ENCODE peak calls at places on chromosomes 1 and 21, in six cellular contexts. D, P, F, A, W and O are unnamed samples.

GRCh38 chr1:27643626-27644368 is 8.8 kb upstream of the FGR start:
- DNase-seq in A (no peak), P (peak; percentile 33), D (peak; percentile 41), F (peak; percentile 65), W (peak; percentile 75), O (no peak)

GRCh38 chr21:15788847-15789548 is 59.2 kb downstream of the USP25 start:
- DNase-seq in F (no peak), A (no peak), W (no peak), D (no peak), P (no peak), O (no peak)

GRCh38 chr21:18832950-18833349 is 429.4 kb upstream of the TMPRSS15 start:
- DNase-seq in W (no peak), P (peak; percentile 15), A (no peak), D (no peak), F (no peak), O (no peak)

GRCh38 chr1:89530690-89531089 is 6.1 kb downstream of the LRRC8B start:
- DNase-seq in P (no peak), D (no peak), W (no peak), F (no peak), A (no peak), O (no peak)

GRCh38 chr1:101506541-101507164 is 269.8 kb downstream of the S1PR1 start:
- DNase-seq in D (no peak), A (no peak), W (peak; percentile 53), F (no peak), P (no peak), O (no peak)

GRCh38 chr1:15985611-15986272 is 9.8 kb upstream of the ZBTB17 start:
- DNase-seq in D (no peak), F (no peak), P (no peak), W (no peak), A (no peak), O (no peak)

GRCh38 chr1:228337711-228338520 is 68.7 kb downstream of the TRIM11 start:
- DNase-seq in D (peak; percentile 12), W (no peak), P (no peak), A (peak; percentile 28), F (no peak), O (peak; percentile 54)

GRCh38 chr1:167799747-167800146 is 78.0 kb downstream of the MPZL1 start:
- DNase-seq in F (no peak), P (no peak), D (no peak), A (no peak), W (no peak), O (no peak)

GRCh38 chr1:91826248-91826647 is 59.7 kb downstream of the TGFBR3 start:
- DNase-seq in A (no peak), D (no peak), W (no peak), F (no peak), P (no peak), O (no peak)

GRCh38 chr1:55310517-55310927 is 95.4 kb upstream of the USP24 start:
- DNase-seq in W (no peak), P (peak; percentile 44), D (no peak), A (no peak), F (no peak), O (no peak)

GRCh38 chr1:204258213-204259115 is 44.7 kb upstream of the GOLT1A start:
- DNase-seq in W (peak; percentile 18), P (peak; percentile 52), A (peak; percentile 64), D (peak; percentile 60), F (peak; percentile 67), O (no peak)

GRCh38 chr1:9476790-9477463 is 62.3 kb upstream of the SLC25A33 start:
- DNase-seq in D (no peak), W (no peak), F (no peak), P (peak; percentile 40), A (no peak), O (no peak)

GRCh38 chr1:57158660-57159059 is 192.8 kb upstream of the C8B start:
- DNase-seq in F (no peak), D (no peak), A (no peak), W (no peak), P (no peak), O (no peak)

GRCh38 chr1:15919316-15919715 is 56.6 kb downstream of the ZBTB17 start:
- DNase-seq in P (peak; percentile 52), W (peak; percentile 77), A (no peak), F (no peak), D (no peak), O (no peak)

GRCh38 chr1:68051475-68051874 is 1.0 kb upstream of the DIRAS3 start:
- DNase-seq in P (no peak), A (peak; percentile 45), F (no peak), W (no peak), D (peak; percentile 66), O (no peak)

GRCh38 chr1:70290248-70290647 is 64.3 kb downstream of the ANKRD13C start:
- DNase-seq in D (no peak), W (no peak), P (no peak), F (no peak), A (no peak), O (no peak)

GRCh38 chr1:167127236-167127635 is 33.4 kb downstream of the STYXL2 start:
- DNase-seq in D (no peak), A (no peak), F (no peak), W (no peak), P (no peak), O (no peak)

GRCh38 chr1:28751315-28752056 is 14.7 kb downstream of the YTHDF2 start:
- DNase-seq in F (no peak), D (no peak), A (no peak), P (no peak), W (no peak), O (no peak)

GRCh38 chr1:156547434-156547833 is 24.9 kb downstream of the IQGAP3 start:
- DNase-seq in P (no peak), F (no peak), W (no peak), A (no peak), D (no peak), O (peak; percentile 3)

GRCh38 chr1:162497723-162498441 is at the start of gene UHMK1:
- DNase-seq in D (peak; percentile 85), A (peak; percentile 87), F (peak; percentile 91), W (peak; percentile 96), P (peak; percentile 74), O (peak; percentile 96)

GRCh38 chr1:162502077-162502476 is 4.5 kb downstream of the UHMK1 start:
- DNase-seq in D (no peak), F (no peak), P (no peak), W (no peak), A (no peak), O (no peak)

GRCh38 chr1:162498442-162498785 is 796 bp downstream of the UHMK1 start:
- DNase-seq in A (no peak), P (no peak), D (no peak), F (no peak), W (peak; percentile 37), O (no peak)

GRCh38 chr1:162500805-162501204 is 3.2 kb downstream of the UHMK1 start:
- DNase-seq in F (no peak), P (no peak), W (no peak), A (no peak), D (no peak), O (no peak)

DNA sequence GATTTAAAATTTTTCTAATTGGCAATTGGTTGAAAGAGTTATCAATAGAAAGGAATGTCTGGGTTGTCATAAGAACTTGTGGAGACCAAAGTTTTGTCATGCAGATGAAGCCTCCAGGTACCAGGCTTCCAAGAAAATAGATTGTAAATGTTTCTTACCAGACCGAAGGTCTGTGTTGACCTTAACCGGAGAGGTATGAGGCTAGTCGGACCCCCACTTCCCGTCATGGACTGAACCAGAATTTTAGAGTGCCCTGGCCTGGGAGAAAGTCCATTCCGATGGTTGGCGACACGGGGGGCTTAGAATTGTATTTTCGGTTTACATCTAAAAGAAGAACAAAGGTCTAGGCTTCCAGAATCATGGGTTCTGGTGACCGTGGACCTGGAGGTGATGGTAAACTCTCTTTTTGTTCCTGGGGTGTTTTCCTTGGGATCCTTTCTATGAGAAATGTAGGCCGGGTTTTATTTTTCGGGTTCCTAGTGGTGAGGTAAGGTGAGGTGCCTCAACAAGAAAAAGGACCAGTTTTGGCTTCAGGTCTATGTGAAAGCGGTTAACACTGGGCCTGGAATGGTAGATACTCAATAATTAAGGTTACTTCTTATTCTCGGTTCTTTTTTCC is 405 bp upstream of the UHMK1 start:
- DNase-seq in P (no peak), D (no peak), W (no peak), F (no peak), A (no peak), O (no peak)
- H3K27ac ChIP-seq in P (no peak overlapping the region), D (peak overlapping the region; percentile 94), W (peak overlapping the region; percentile 90), F (peak overlapping the region; percentile 94), A (peak overlapping the region; percentile 99), O (peak overlapping the region; percentile 90)

DNA sequence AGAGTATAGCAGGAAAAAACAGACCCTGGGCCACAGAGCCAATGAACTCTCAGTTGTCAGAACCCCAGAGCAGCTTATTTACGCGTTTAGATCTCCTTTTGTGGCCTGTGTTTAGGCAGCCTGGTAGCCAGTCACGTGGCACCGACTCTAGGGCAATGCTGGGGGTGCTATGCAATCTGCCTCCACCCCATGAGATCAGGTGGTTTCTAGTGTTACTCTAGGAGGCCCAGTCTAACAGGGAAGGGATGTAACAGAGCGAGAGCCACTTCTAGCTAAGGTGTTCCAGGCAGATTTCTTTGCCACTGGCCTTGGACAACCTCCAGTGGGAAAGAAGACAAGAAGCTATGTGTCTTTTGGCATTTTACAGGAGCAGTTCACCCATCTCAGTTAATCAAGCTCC is 12.0 kb upstream of the A3GALT2 start:
- DNase-seq in W (no peak), A (no peak), P (no peak), D (no peak), F (no peak), O (no peak)
- H3K4me1 ChIP-seq in W (no peaks in the 10 kb centered on the region), A (peaks cover 80% of the 10 kb centered on the region), P (peaks cover 4% of the 10 kb centered on the region), D (peaks cover 27% of the 10 kb centered on the region), F (peaks cover 58% of the 10 kb centered on the region), O (peaks cover 73% of the 10 kb centered on the region)

GRCh38 chr1:205284420-205285144 is 37.0 kb downstream of the NUAK2 start:
- DNase-seq in W (peak; percentile 95), F (peak; percentile 72), A (peak; percentile 75), D (peak; percentile 91), P (peak; percentile 96), O (peak; percentile 95)
- H3K4me3 ChIP-seq in W (peak overlapping the region; percentile 85), F (no peak overlapping the region), A (no peak overlapping the region), D (no peak overlapping the region), P (no peak overlapping the region), O (no peak overlapping the region)

GRCh38 chr1:25918615-25919014 is 12.4 kb upstream of the STMN1 start:
- DNase-seq in D (no peak), A (no peak), W (no peak), P (no peak), F (no peak), O (no peak)

GRCh38 chr1:25917996-25918395 is 11.8 kb upstream of the STMN1 start:
- DNase-seq in W (peak; percentile 52), P (no peak), F (no peak), A (no peak), D (no peak), O (no peak)

GRCh38 chr1:25924454-25924853 is 18.2 kb upstream of the STMN1 start:
- DNase-seq in A (no peak), P (no peak), D (no peak), F (no peak), W (no peak), O (no peak)

GRCh38 chr1:25922633-25923567 is 16.7 kb upstream of the STMN1 start:
- DNase-seq in F (peak; percentile 30), D (peak; percentile 43), P (peak; percentile 6), W (peak; percentile 70), A (peak; percentile 54), O (peak; percentile 75)

DNA sequence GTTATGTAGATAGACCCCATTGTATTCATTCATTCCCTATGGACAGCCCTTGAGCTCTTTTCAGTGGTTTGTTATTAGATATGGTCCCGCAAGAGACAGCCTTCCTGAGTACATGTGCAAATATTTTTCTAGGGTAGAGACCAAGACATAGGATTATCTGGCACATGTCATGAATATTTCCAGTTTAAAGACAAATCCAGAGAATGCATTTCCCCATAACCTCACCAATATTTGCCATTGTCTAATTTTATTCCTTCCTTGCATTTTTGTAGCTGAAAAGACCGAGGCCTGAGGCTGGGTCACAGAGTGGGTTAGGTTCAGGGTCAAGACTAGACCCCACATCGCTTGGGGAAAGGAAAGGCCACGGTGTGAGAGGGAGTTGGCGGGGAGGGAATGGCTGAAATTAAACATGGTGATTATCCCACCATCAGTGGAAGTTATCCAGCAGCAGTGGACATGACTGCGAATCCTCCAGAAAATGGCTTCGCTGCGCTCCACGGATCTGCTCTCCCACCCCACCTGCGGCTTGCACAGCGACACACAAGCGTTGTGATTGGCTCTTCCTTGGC is 15.9 kb upstream of the STMN1 start:
- DNase-seq in P (no peak), W (no peak), A (no peak), D (no peak), F (no peak), O (no peak)
- H3K27ac ChIP-seq in P (no peak overlapping the region), W (no peak overlapping the region), A (peak overlapping the region; percentile 91), D (peak overlapping the region; percentile 84), F (peak overlapping the region; percentile 80), O (peak overlapping the region; percentile 83)